ENCODE peak calls at places on chromosome 12, in six cellular contexts. Q, C, L, K, I and F are unnamed samples.

GRCh38 chr12:71439613-71440392 is at the start of gene LGR5:
- DNase-seq in C (peak), I (peak), Q (peak), L (peak), K (peak), F (no peak)

GRCh38 chr12:67449591-67450052 is 180.5 kb downstream of the CAND1 start:
- DNase-seq in K (peak), C (peak), Q (no peak), I (no peak), L (no peak), F (no peak)

GRCh38 chr12:117060236-117060926 is 38.8 kb downstream of the TESC start:
- DNase-seq in Q (no peak), K (no peak), C (no peak), I (no peak), L (no peak), F (no peak)

GRCh38 chr12:5033883-5034282 is 9.8 kb upstream of the KCNA5 start:
- DNase-seq in L (no peak), C (no peak), Q (no peak), I (no peak), K (no peak), F (no peak)

GRCh38 chr12:59396941-59397340 is 198.9 kb upstream of the SLC16A7 start:
- DNase-seq in C (no peak), I (no peak), L (no peak), Q (no peak), K (no peak), F (no peak)

GRCh38 chr12:27015730-27016076 is 1.5 kb upstream of the TM7SF3 start:
- DNase-seq in I (peak), C (no peak), L (no peak), Q (peak), K (peak), F (no peak)

GRCh38 chr12:10220398-10221077 is 7.9 kb downstream of the GABARAPL1 start:
- DNase-seq in Q (peak), K (no peak), I (peak), C (no peak), L (no peak), F (no peak)

GRCh38 chr12:49741882-49742620 is 694 bp downstream of the TMBIM6 start:
- DNase-seq in C (peak), Q (peak), I (peak), K (peak), L (peak), F (peak)

GRCh38 chr12:31007636-31008175 is 66.0 kb upstream of the DDX11 start:
- DNase-seq in I (no peak), C (no peak), L (no peak), Q (no peak), K (no peak), F (no peak)

GRCh38 chr12:97940629-97941028 is 478.0 kb downstream of the RMST start:
- DNase-seq in C (no peak), L (no peak), I (peak), K (no peak), Q (peak), F (no peak)